ENCODE peak calls at places on chromosomes 11 and 22, in ten cellular contexts. M is ovary; J is mammary epithelial cell; X is HCT116; S is tibial nerve; Q is hepatocyte; H is K562; P is Peyer's patch; U is CD8-positive, alpha-beta memory T cell; Y is breast epithelium. F is an unnamed sample.

GRCh38 chr22:38348751-38349496 is 31.7 kb upstream of the CSNK1E start:
- DNase-seq in S (peak; percentile 4), J (no peak), H (no peak), X (no peak), Y (no peak), P (no peak), M (no peak), U (no peak), Q (no peak), F (no peak)

GRCh38 chr11:77672276-77672675 is 34.7 kb upstream of the CLNS1A start:
- DNase-seq in Y (no peak), J (peak; percentile 38), Q (peak; percentile 73), S (no peak), M (no peak), X (no peak), H (no peak), P (no peak), U (no peak), F (no peak)

GRCh38 chr22:44419429-44419828 is 78.6 kb downstream of the RTL6 start:
- DNase-seq in J (peak; percentile 27), H (no peak), M (no peak), Y (no peak), U (no peak), P (no peak), Q (no peak), S (no peak), X (no peak), F (no peak)

GRCh38 chr11:60118333-60118732 is 29.9 kb downstream of the MS4A2 start:
- DNase-seq in J (peak; percentile 22), H (no peak), S (no peak), U (no peak), Y (no peak), M (no peak), P (no peak), X (no peak), Q (no peak), F (no peak)

GRCh38 chr11:2444301-2445106 is at the start of the genes KCNQ1 and TRPM5:
- DNase-seq in U (peak; percentile 69), Q (peak; percentile 77), X (peak; percentile 24), S (no peak), Y (no peak), J (no peak), H (peak; percentile 98), P (peak; percentile 77), M (no peak), F (peak; percentile 75)

GRCh38 chr11:82533628-82534353 is 199.9 kb downstream of the FAM181B start:
- DNase-seq in Q (no peak), Y (no peak), U (no peak), H (no peak), P (no peak), S (no peak), M (no peak), J (peak; percentile 0), X (no peak), F (no peak)

GRCh38 chr22:44453441-44454112 is 44.5 kb downstream of the RTL6 start:
- DNase-seq in X (no peak), H (no peak), S (no peak), M (no peak), Y (no peak), J (no peak), U (no peak), P (peak; percentile 5), Q (no peak), F (no peak)

GRCh38 chr11:96095884-96096301 is 172.0 kb upstream of the MTMR2 start:
- DNase-seq in Y (no peak), H (no peak), M (no peak), J (peak; percentile 74), Q (peak; percentile 44), X (no peak), S (no peak), P (no peak), U (no peak), F (no peak)

GRCh38 chr22:22528780-22529179 is 8.7 kb upstream of the ZNF280A start:
- DNase-seq in P (no peak), M (no peak), U (no peak), X (no peak), J (no peak), Q (no peak), H (no peak), Y (no peak), S (no peak), F (no peak)

GRCh38 chr11:61061081-61061826 is 41.0 kb upstream of the CD5 start:
- DNase-seq in H (no peak), X (peak; percentile 6), Q (no peak), P (peak; percentile 59), J (peak; percentile 79), U (peak; percentile 63), Y (no peak), S (no peak), M (no peak), F (no peak)

GRCh38 chr22:43090130-43090789 is 1.1 kb upstream of the TTLL1 start:
- DNase-seq in H (peak; percentile 67), Y (no peak), Q (peak; percentile 75), S (no peak), P (peak; percentile 40), J (peak; percentile 89), X (peak; percentile 90), U (peak; percentile 23), M (no peak), F (peak; percentile 70)

GRCh38 chr22:47373648-47374272 is 611.3 kb downstream of the TBC1D22A start:
- DNase-seq in M (no peak), J (no peak), Q (no peak), Y (peak; percentile 20), P (no peak), U (no peak), X (no peak), S (peak; percentile 3), H (no peak), F (no peak)
- H3K9me3 ChIP-seq in M (no peaks in the 10 kb centered on the region), J (peaks cover 45% of the 10 kb centered on the region), Q (no peaks in the 10 kb centered on the region), Y (no peaks in the 10 kb centered on the region), P (no peaks in the 10 kb centered on the region), U (no peaks in the 10 kb centered on the region), X (no peaks in the 10 kb centered on the region), S (no peaks in the 10 kb centered on the region), H (no peaks in the 10 kb centered on the region), F (no peaks in the 10 kb centered on the region)

GRCh38 chr11:66317322-66317765 is 500 bp upstream of the CD248 start:
- DNase-seq in J (no peak), X (no peak), Q (peak; percentile 61), U (peak; percentile 78), H (no peak), S (peak; percentile 37), Y (no peak), P (peak; percentile 62), M (peak; percentile 68), F (no peak)

GRCh38 chr11:66316849-66317251 is at the start of gene CD248:
- DNase-seq in P (no peak), S (peak; percentile 71), Y (no peak), H (no peak), Q (peak; percentile 84), J (no peak), X (no peak), U (no peak), M (peak; percentile 82), F (no peak)

GRCh38 chr11:66318576-66318970 is 1.7 kb upstream of the CD248 start:
- DNase-seq in Q (no peak), Y (no peak), X (no peak), S (no peak), M (peak; percentile 15), P (no peak), J (no peak), U (no peak), H (no peak), F (no peak)

GRCh38 chr11:66315921-66316811 is 678 bp downstream of the CD248 start:
- DNase-seq in U (peak; percentile 80), J (no peak), Q (no peak), P (no peak), S (no peak), H (no peak), Y (no peak), X (no peak), M (peak; percentile 51), F (no peak)

DNA sequence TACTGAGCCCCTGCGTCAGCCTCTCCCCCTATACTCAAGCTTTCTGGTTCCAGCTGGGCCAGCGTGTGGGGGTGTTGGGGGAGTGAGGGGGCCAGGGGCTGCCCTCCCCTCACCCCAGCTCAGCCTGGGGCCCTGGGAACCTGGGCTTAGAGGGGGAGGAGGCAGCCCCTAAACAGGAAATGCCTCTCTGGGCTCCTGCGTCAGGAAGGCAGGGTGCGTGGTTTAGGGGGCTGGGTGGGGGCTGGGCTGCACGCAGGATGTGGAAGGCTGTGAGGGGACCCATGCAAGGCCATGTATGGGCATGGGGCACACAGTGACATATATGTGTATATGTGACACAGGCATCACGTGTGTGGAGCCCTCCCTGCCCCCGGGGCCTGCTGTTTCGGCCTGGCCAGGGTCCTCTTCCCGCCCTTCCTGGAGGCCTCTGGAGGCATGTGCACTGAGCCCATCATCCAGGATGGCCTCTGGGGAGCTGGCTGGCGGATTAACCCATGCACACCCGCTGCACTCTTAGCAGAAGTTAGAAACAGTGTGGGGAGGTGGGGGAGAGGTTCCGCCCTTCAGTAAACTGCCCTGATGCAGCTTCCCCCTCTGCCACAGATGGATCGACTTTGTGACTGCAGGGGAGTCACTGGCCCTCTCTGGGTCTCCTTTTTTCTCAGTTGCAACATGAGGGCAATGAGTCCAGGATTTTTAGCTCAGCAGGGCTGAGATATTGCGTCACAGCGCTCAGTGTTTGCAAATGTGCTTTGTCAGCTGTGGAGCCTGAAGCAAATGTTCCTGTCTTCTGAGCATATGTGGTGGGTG is 1.1 kb upstream of the CD248 start:
- DNase-seq in Y (no peak), M (peak; percentile 65), P (peak; percentile 76), H (no peak), X (no peak), S (peak; percentile 57), J (peak; percentile 48), U (peak; percentile 89), Q (peak; percentile 82), F (no peak)
- H3K4me3 ChIP-seq in Y (no peak overlapping the region), M (no peak overlapping the region), P (no peak overlapping the region), H (no peak overlapping the region), X (no peak overlapping the region), S (no peak overlapping the region), J (no peak overlapping the region), U (peak overlapping the region; percentile 56), Q (no peak overlapping the region), F (no peak overlapping the region)

DNA sequence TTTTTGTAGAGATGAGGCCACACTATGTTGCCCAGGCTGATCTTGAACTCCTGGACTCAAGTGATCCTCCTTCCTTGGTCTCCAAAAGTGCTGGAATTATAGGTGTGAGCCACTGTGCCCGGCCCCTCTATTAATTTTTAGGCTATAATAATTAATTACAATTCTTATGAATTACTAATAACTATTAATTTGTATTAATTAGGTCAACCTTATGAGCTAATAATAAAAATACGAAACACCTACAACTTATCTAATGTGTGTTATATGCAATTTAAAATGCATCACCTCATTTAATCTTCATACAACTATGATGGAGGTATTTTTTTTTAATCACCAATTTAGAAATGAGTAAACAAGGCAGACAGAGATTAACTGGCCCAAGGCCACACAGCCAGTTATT is 26.2 kb downstream of the LRP4 start:
- DNase-seq in H (no peak), J (no peak), P (no peak), S (no peak), Q (no peak), M (no peak), U (no peak), Y (no peak), X (no peak), F (no peak)
- H3K36me3 ChIP-seq in H (no peaks in the 10 kb centered on the region), J (no peaks in the 10 kb centered on the region), P (peaks cover 44% of the 10 kb centered on the region), S (peaks cover 29% of the 10 kb centered on the region), Q (no peaks in the 10 kb centered on the region), M (no peaks in the 10 kb centered on the region), U (no peaks in the 10 kb centered on the region), Y (no peaks in the 10 kb centered on the region), X (no peaks in the 10 kb centered on the region), F (peaks cover 39% of the 10 kb centered on the region)

DNA sequence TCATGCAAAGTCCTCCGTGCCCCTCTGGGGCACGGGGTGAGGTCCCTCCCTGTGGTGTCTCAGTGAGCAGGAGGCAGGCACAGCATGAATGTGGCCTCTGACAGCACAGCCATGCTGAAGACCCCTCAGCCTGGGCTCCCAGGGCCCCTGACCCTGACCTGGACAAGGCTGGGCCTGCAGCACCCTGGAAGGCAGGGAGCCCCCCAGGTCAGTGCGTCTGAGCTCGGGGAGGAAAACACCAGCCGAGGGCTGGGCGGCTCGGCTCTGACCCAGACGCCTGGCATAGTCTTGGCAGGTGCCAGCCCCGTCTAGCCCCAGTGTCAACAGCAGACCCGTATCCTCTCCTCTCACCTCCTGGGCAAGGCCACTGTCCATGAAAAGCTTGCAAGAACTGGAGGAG is 1276.6 kb downstream of the BRD1 start:
- DNase-seq in H (no peak), Q (no peak), X (no peak), J (no peak), U (no peak), Y (no peak), M (no peak), P (no peak), S (no peak), F (no peak)
- H3K9me3 ChIP-seq in H (no peaks in the 10 kb centered on the region), Q (no peaks in the 10 kb centered on the region), X (no peaks in the 10 kb centered on the region), J (peaks cover 58% of the 10 kb centered on the region), U (no peaks in the 10 kb centered on the region), Y (no peaks in the 10 kb centered on the region), M (no peaks in the 10 kb centered on the region), P (no peaks in the 10 kb centered on the region), S (no peaks in the 10 kb centered on the region), F (no peaks in the 10 kb centered on the region)